ENCODE peak calls at places on chromosomes 11 and 22, in four cellular contexts. W is Panc1, P is fibroblast of lung, G is lower lobe of right lung. S is an unnamed sample.

GRCh38 chr11:110478410-110478809 is 48.7 kb downstream of the FDX1 start:
- DNase-seq in W (no peak), G (no peak), P (no peak), S (no peak)

GRCh38 chr11:93936416-93936815 is 84.7 kb upstream of the HEPHL1 start:
- DNase-seq in P (no peak), G (no peak), W (no peak), S (no peak)

GRCh38 chr11:44190883-44191230 is 95.4 kb downstream of the EXT2 start:
- DNase-seq in G (no peak), W (no peak), P (no peak), S (no peak)

GRCh38 chr22:27213766-27214581 is 556.6 kb downstream of the MIAT start:
- DNase-seq in W (no peak), P (peak), G (no peak), S (peak)

GRCh38 chr11:34316347-34317037 is 41.3 kb downstream of the ABTB2 start:
- DNase-seq in G (no peak), W (no peak), P (peak), S (no peak)

GRCh38 chr11:121341609-121342008 is 49.0 kb downstream of the SC5D start:
- DNase-seq in P (no peak), G (no peak), W (no peak), S (no peak)

GRCh38 chr11:8242113-8242475 is 21.6 kb downstream of the LMO1 start:
- DNase-seq in W (no peak), G (no peak), P (no peak), S (no peak)

GRCh38 chr22:19067696-19068348 is 54.4 kb downstream of the DGCR2 start:
- DNase-seq in W (no peak), P (no peak), G (peak), S (no peak)

GRCh38 chr11:71245601-71246391 is 6.6 kb downstream of the SHANK2 start:
- DNase-seq in P (no peak), G (no peak), W (no peak), S (no peak)

GRCh38 chr11:117479372-117479771 is 151.7 kb downstream of the CEP164 start:
- DNase-seq in G (no peak), W (no peak), P (no peak), S (no peak)

GRCh38 chr11:38766796-38767195 is 2168.8 kb upstream of the RAG2 start:
- DNase-seq in G (no peak), P (no peak), W (no peak), S (no peak)

GRCh38 chr22:42459273-42460040 is 27.3 kb upstream of the NFAM1 start:
- DNase-seq in G (no peak), P (no peak), W (no peak), S (no peak)

GRCh38 chr11:33000181-33000580 is 15.5 kb upstream of the DEPDC7 start:
- DNase-seq in W (no peak), P (peak), G (no peak), S (peak)

GRCh38 chr22:46714550-46714949 is 23.5 kb downstream of the CERK start:
- DNase-seq in G (no peak), P (peak), W (no peak), S (peak)

GRCh38 chr22:23400286-23400981 is 179.7 kb downstream of the IGLL1 start:
- DNase-seq in G (no peak), W (no peak), P (no peak), S (no peak)

GRCh38 chr11:71222318-71223080 is 29.9 kb downstream of the SHANK2 start:
- DNase-seq in W (no peak), G (peak), P (no peak), S (no peak)

GRCh38 chr11:12188548-12189317 is 78.3 kb downstream of the MICAL2 start:
- DNase-seq in W (no peak), P (no peak), G (no peak), S (no peak)

GRCh38 chr11:100808904-100809491 is 121.9 kb downstream of the ARHGAP42 start:
- DNase-seq in W (no peak), P (peak), G (no peak), S (peak)

GRCh38 chr11:108693852-108694251 is 29.0 kb downstream of the DDX10 start:
- DNase-seq in G (no peak), P (peak), W (no peak), S (peak)

GRCh38 chr11:31303644-31304043 is 65.9 kb downstream of the DCDC1 start:
- DNase-seq in P (no peak), W (no peak), G (no peak), S (no peak)

GRCh38 chr11:111937859-111938258 is 716 bp downstream of the DIXDC1 start:
- DNase-seq in G (no peak), W (no peak), P (no peak), S (no peak)

GRCh38 chr11:121654506-121655480 is 202.0 kb upstream of the SORL1-AS1 start:
- DNase-seq in G (no peak), P (peak), W (no peak), S (no peak)

GRCh38 chr11:125264091-125265022 is 99.8 kb downstream of the PKNOX2 start:
- DNase-seq in P (no peak), G (no peak), W (no peak), S (no peak)

GRCh38 chr11:60040109-60040508 is at the start of gene OOSP2:
- DNase-seq in W (no peak), G (no peak), P (no peak), S (no peak)

GRCh38 chr11:90593099-90593498 is 370.2 kb upstream of the CHORDC1 start:
- DNase-seq in G (no peak), W (no peak), P (no peak), S (no peak)

GRCh38 chr11:113468666-113469345 is 6.4 kb downstream of the DRD2 start:
- DNase-seq in P (peak), G (no peak), W (no peak), S (no peak)

GRCh38 chr11:111097191-111097590 is 148.3 kb upstream of the POU2AF2 start:
- DNase-seq in W (no peak), P (peak), G (peak), S (peak)

GRCh38 chr11:11171854-11172253 is 181.2 kb downstream of the CSNK2A3 start:
- DNase-seq in P (peak), W (no peak), G (no peak), S (no peak)

GRCh38 chr11:70871881-70872280 is 380.5 kb downstream of the SHANK2 start:
- DNase-seq in P (no peak), W (no peak), G (no peak), S (peak)

GRCh38 chr11:113587318-113587739 is 112.1 kb upstream of the DRD2 start:
- DNase-seq in W (no peak), G (no peak), P (peak), S (peak)

GRCh38 chr11:94871491-94872185 is 101.7 kb downstream of the CWC15 start:
- DNase-seq in W (no peak), G (no peak), P (no peak), S (no peak)

GRCh38 chr11:119491753-119492455 is 68.9 kb upstream of the THY1 start:
- DNase-seq in W (no peak), P (peak), G (no peak), S (peak)
- TF ChIP-seq CTCF in W (no peak), P (peak), G (no peak), S (peak)

GRCh38 chr22:37244922-37245722 is 1.1 kb upstream of the RAC2 start:
- DNase-seq in G (peak), P (no peak), W (no peak), S (no peak)

GRCh38 chr22:37242395-37242918 is 1.6 kb downstream of the RAC2 start:
- DNase-seq in W (no peak), P (peak), G (peak), S (no peak)

GRCh38 chr22:37241351-37242142 is 2.5 kb downstream of the RAC2 start:
- DNase-seq in W (no peak), G (peak), P (peak), S (no peak)

GRCh38 chr22:37244114-37244921 is at the start of gene RAC2:
- DNase-seq in G (peak), P (peak), W (no peak), S (peak)

GRCh38 chr22:37243402-37244113 is 511 bp downstream of the RAC2 start:
- DNase-seq in W (no peak), P (no peak), G (no peak), S (no peak)
- H3K4me3 ChIP-seq in W (no peak), P (peak), G (peak), S (peak)

GRCh38 chr11:63829823-63830489 is 9.0 kb upstream of the MARK2 start:
- DNase-seq in G (no peak), W (no peak), P (peak), S (peak)
- TF ChIP-seq CTCF in G (no peak), W (no peak), P (peak), S (peak)

DNA sequence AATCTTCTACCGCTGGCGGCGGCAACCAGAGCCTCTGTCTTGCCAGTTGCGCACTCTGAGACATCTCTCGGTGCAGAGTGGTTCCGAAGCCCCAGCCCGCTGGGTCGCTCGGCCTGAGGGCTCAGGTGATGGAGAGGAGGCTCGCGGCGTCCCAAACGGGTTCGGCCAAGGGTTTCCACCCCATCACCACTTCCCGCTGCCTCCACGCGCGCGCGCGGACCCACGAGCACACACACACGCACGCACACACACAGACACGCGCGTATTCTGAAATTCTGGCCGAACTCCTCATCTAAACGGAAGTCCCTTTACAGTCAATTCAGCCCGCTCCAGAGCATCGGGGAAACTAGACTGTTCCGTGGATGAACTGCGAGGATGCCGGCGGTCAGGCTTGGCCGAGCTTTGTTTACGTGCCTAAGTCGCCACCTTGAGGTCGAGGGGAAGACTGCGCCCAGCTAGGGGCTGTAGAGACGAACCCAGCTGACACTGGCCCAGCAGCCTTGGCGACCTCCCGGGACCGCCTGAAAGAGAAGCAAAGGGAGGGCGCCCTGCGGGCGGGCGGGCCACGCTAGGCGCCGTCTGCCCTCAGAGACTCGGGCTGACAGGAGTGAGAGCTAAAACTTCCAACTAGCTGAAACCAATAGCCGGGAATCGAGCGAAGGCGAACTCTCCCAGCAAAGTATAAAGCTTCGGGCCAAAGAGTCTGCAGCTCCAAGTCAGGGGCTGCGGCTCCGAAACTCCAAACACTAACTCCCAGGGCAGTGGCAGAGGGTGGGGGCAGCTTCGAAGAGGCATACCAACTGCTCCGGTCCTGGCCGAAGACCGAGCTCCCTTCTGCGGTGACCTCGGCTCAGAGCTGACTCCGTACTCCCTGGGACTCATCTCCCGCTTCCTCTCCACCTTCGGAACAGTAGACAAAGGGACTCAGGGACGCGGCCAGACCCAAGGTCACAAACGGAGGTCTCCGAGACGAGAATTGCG is 124.8 kb upstream of the C11orf58 start:
- DNase-seq in P (peak), G (peak), W (peak), S (peak)
- H3K4me3 ChIP-seq in P (peak), G (peak), W (peak), S (peak)

GRCh38 chr11:79762271-79762935 is 321.6 kb upstream of the TENM4 start:
- DNase-seq in W (no peak), G (no peak), P (no peak), S (peak)
- TF ChIP-seq CTCF in W (peak), G (peak), P (peak), S (no peak)

DNA sequence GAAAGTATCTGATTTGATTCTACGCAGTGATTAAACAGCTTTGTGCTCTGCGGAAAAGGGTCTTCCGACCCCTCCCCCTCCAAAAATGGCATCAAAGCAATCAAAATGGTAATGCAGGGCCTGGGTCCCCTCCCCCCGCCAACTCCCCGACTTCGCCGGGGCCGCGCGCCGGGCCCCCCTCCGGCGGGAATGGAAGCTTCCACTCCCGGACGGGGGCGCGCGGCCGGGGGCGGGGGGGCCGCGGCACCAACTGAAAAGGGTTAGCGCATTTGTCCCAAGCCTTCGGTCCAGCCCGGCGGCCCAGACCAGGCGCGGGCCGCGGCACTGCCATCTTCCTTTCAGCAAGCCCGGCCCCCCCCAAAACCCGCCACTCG is 2.9 kb downstream of the PHF21B start:
- DNase-seq in G (no peak), W (no peak), P (no peak), S (no peak)
- H3K4me3 ChIP-seq in G (peak), W (peak), P (no peak), S (no peak)

GRCh38 chr22:37287550-37287951 is 5.2 kb downstream of the CYTH4 start:
- DNase-seq in G (no peak), P (no peak), W (no peak), S (no peak)

GRCh38 chr22:37288521-37288920 is 6.2 kb downstream of the CYTH4 start:
- DNase-seq in G (no peak), P (no peak), W (no peak), S (no peak)

GRCh38 chr22:37291559-37292298 is 9.4 kb downstream of the CYTH4 start:
- DNase-seq in W (no peak), P (no peak), G (no peak), S (no peak)

GRCh38 chr22:37290737-37291136 is 8.4 kb downstream of the CYTH4 start:
- DNase-seq in P (peak), W (no peak), G (no peak), S (peak)

DNA sequence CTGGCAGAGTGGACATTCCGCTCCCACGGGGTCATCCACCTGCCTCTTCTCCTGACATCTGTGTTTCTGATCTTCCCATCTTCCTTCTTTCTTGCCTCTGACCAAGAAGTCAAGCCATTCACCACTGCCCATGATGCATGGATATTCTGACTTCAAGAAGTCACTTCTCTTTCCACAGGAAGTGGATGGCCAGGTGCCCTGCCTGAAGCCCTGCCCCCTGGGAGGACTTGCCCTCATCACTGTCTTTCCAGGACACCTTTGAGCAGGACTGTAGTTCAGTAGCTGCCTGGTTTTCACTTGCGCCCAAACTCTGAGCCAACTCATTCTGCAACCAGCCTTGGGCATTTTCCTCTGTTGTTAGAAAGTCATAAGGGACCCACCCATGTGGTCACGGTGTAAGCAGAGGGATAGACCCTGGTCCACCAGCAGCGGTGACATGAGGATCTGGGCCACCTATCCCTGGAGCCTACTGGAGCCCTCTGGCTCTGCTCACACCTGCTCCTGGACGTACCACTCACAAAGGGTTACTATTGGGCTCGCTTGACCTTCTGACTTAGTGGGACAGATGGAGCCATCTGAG is 6.9 kb downstream of the CYTH4 start:
- DNase-seq in P (no peak), W (no peak), G (no peak), S (no peak)
- TF ChIP-seq CTCF in P (no peak), W (no peak), G (no peak), S (no peak)

S was measured in fibroblast of mammary gland.